ENCODE peak calls at places on chromosomes 16 and 17, in four cellular contexts. S is suprapubic skin, F is amniotic epithelial cell, E is DMS153. I is an unnamed sample.
A peak's percentile ranks its signal among the peaks of the same experiment; 100 is the strongest.

GRCh38 chr17:76585048-76585648 is 512 bp downstream of the ST6GALNAC2 start:
- DNase-seq in S (no peak), E (no peak), F (no peak), I (no peak)

GRCh38 chr16:10103096-10103495 is 79.1 kb downstream of the GRIN2A start:
- DNase-seq in S (no peak), F (no peak), E (no peak), I (no peak)

GRCh38 chr17:59743842-59744241 is 36.4 kb downstream of the VMP1 start:
- DNase-seq in F (no peak), E (no peak), S (no peak), I (no peak)

GRCh38 chr16:87178977-87179376 is 138.2 kb downstream of the C16orf95 start:
- DNase-seq in E (no peak), S (no peak), F (peak; percentile 79), I (no peak)

GRCh38 chr17:83185023-83186002 is 105.9 kb downstream of the METRNL start:
- DNase-seq in S (no peak), F (no peak), E (no peak), I (no peak)

GRCh38 chr17:34177642-34178041 is 77.4 kb upstream of the CCL2 start:
- DNase-seq in S (no peak), E (no peak), F (no peak), I (no peak)

GRCh38 chr16:78503501-78504110 is 404.2 kb downstream of the WWOX start:
- DNase-seq in F (peak; percentile 42), S (no peak), E (peak; percentile 62), I (no peak)

GRCh38 chr17:20280832-20281231 is 186.5 kb downstream of the LGALS9B start:
- DNase-seq in S (no peak), E (no peak), F (no peak), I (no peak)

GRCh38 chr17:77140878-77141767 is at the start of gene SEC14L1:
- DNase-seq in F (no peak), S (peak; percentile 85), E (no peak), I (no peak)

GRCh38 chr17:8326591-8327583 is 12.8 kb upstream of the ODF4 start:
- DNase-seq in S (peak; percentile 70), E (no peak), F (peak; percentile 24), I (no peak)

GRCh38 chr16:11005611-11005975 is 61.2 kb downstream of the CLEC16A start:
- DNase-seq in S (no peak), F (peak; percentile 53), E (no peak), I (no peak)

GRCh38 chr17:68461589-68461988 is 4.3 kb upstream of the WIPI1 start:
- DNase-seq in F (no peak), E (peak; percentile 25), S (no peak), I (no peak)

GRCh38 chr16:14600164-14600563 is 29.9 kb downstream of the PARN start:
- DNase-seq in S (no peak), F (peak; percentile 32), E (no peak), I (no peak)

GRCh38 chr17:16381496-16381820 is 567 bp downstream of the UBB start:
- DNase-seq in F (peak; percentile 38), E (no peak), S (no peak), I (no peak)

GRCh38 chr17:65297916-65298315 is 160.7 kb downstream of the RGS9 start:
- DNase-seq in S (no peak), F (no peak), E (no peak), I (no peak)

GRCh38 chr16:73015612-73016487 is 32.1 kb downstream of the ZFHX3 start:
- DNase-seq in S (peak; percentile 84), F (no peak), E (no peak), I (no peak)